ENCODE peak calls at places on chromosomes 1 and 21, in six cellular contexts. U is ascending aorta, I is Caco-2, X is esophagus squamous epithelium, K is ovary, L is astrocyte. C is an unnamed sample.
A peak's percentile ranks its signal among the peaks of the same experiment; 100 is the strongest.

GRCh38 chr1:11648039-11648438 is 6.2 kb downstream of the FBXO2 start:
- DNase-seq in U (no peak), L (no peak), X (no peak), K (no peak), I (no peak), C (no peak)

GRCh38 chr21:28224191-28224755 is 768.4 kb downstream of the LTN1 start:
- DNase-seq in L (no peak), U (no peak), K (no peak), X (no peak), I (no peak), C (no peak)

GRCh38 chr1:154730986-154731489 is 123.1 kb upstream of the ADAR start:
- DNase-seq in I (no peak), K (no peak), X (no peak), L (peak; percentile 75), U (no peak), C (peak; percentile 83)

GRCh38 chr1:64006276-64007051 is 197.0 kb upstream of the UBE2U start:
- DNase-seq in L (peak; percentile 76), I (peak; percentile 58), X (no peak), K (no peak), U (no peak), C (no peak)

GRCh38 chr1:100943533-100943932 is 47.6 kb downstream of the SLC30A7 start:
- DNase-seq in U (no peak), K (no peak), L (no peak), X (no peak), I (no peak), C (no peak)

GRCh38 chr1:55812281-55812680 is 597.1 kb upstream of the USP24 start:
- DNase-seq in I (peak; percentile 46), U (no peak), X (no peak), K (no peak), L (peak; percentile 35), C (no peak)

GRCh38 chr1:34460193-34460592 is 283.5 kb downstream of the C1orf94 start:
- DNase-seq in K (no peak), I (peak; percentile 26), L (no peak), U (no peak), X (no peak), C (peak; percentile 12)

GRCh38 chr1:245585252-245585959 is 430.6 kb downstream of the KIF26B start:
- DNase-seq in K (no peak), I (no peak), U (no peak), X (no peak), L (peak; percentile 96), C (no peak)

GRCh38 chr21:44820851-44821250 is 3.0 kb upstream of the SUMO3 start:
- DNase-seq in X (no peak), I (no peak), K (no peak), U (no peak), L (no peak), C (no peak)

GRCh38 chr1:172917972-172918371 is 132.8 kb downstream of the TNFSF18 start:
- DNase-seq in L (peak; percentile 98), X (no peak), K (no peak), U (no peak), I (no peak), C (no peak)

GRCh38 chr1:79575424-79575823 is 568.9 kb upstream of the ADGRL4 start:
- DNase-seq in L (no peak), X (no peak), K (no peak), I (no peak), U (no peak), C (no peak)

GRCh38 chr1:10051656-10052055 is 18.9 kb downstream of the UBE4B start:
- DNase-seq in L (no peak), K (no peak), U (no peak), X (no peak), I (no peak), C (no peak)

GRCh38 chr1:167551359-167551758 is 2.2 kb downstream of the CREG1 start:
- DNase-seq in X (no peak), K (no peak), U (no peak), L (no peak), I (no peak), C (no peak)

GRCh38 chr1:69569983-69570755 is 2.4 kb downstream of the LRRC7 start:
- DNase-seq in U (no peak), X (no peak), K (no peak), L (peak; percentile 29), I (no peak), C (peak; percentile 47)

GRCh38 chr1:69568435-69569280 is 936 bp downstream of the LRRC7 start:
- DNase-seq in K (no peak), U (no peak), X (no peak), L (no peak), I (no peak), C (peak; percentile 3)

GRCh38 chr1:69572921-69573320 is 5.2 kb downstream of the LRRC7 start:
- DNase-seq in K (no peak), L (no peak), I (no peak), X (no peak), U (no peak), C (peak; percentile 9)

GRCh38 chr1:69567847-69568434 is at the start of gene LRRC7:
- DNase-seq in I (peak; percentile 42), X (no peak), K (no peak), L (no peak), U (no peak), C (peak; percentile 2)

DNA sequence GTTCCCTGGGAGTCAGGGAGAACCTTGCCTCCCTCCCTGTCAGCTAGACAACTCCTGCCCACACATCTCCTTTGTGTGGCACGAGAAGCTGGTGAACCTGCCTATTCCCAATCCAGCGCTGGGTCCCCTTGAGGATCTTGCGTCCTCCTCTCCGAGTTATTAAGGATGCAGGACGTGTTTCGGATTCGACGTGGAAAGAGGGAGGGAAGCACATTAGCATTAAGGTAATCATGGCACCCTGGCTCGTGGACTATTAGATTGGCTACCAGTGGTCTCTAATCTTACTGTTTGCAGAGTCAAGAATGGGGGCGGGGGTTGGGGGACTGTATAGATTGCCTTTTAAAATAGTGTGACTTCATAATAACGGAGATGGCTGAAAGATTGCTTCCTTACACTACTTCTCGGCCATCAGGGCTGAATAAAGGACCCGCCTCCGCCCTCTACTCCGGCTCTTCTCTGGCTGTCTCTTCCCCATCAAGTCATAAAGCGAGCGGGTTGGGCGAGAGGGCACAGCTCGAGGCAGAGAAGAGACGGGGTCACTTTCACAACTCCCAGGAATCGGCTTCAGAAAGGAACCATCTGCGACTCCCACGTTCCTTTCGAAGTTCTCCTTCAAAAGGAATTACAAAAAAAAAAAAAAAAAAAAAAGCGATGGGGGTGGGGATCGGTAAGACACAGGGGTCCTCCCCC is 1.7 kb downstream of the LRRC7 start:
- DNase-seq in U (no peak), K (no peak), L (no peak), I (no peak), X (no peak), C (peak; percentile 3)
- H3K27me3 ChIP-seq in U (peaks cover 14% of the 10 kb centered on the region), K (no peaks in the 10 kb centered on the region), L (peaks cover 28% of the 10 kb centered on the region), I (no peaks in the 10 kb centered on the region), X (no peaks in the 10 kb centered on the region), C (peaks cover 94% of the 10 kb centered on the region)

GRCh38 chr1:3460653-3461237 is 6.3 kb downstream of the ARHGEF16 start:
- DNase-seq in L (peak; percentile 28), I (peak; percentile 47), X (no peak), U (no peak), K (peak; percentile 33), C (peak; percentile 46)

GRCh38 chr1:3459051-3459908 is 4.8 kb downstream of the ARHGEF16 start:
- DNase-seq in K (peak; percentile 17), X (no peak), L (no peak), U (no peak), I (peak; percentile 29), C (no peak)

GRCh38 chr1:3461238-3461933 is 6.9 kb downstream of the ARHGEF16 start:
- DNase-seq in I (no peak), K (peak; percentile 24), L (no peak), X (no peak), U (no peak), C (no peak)

GRCh38 chr1:3461934-3462275 is 7.4 kb downstream of the ARHGEF16 start:
- DNase-seq in I (no peak), U (no peak), X (no peak), K (peak; percentile 19), L (no peak), C (no peak)

GRCh38 chr1:3459940-3460652 is 5.6 kb downstream of the ARHGEF16 start:
- DNase-seq in I (peak; percentile 82), U (no peak), K (peak; percentile 13), X (no peak), L (no peak), C (no peak)
- H3K27me3 ChIP-seq in I (no peaks in the 10 kb centered on the region), U (no peaks in the 10 kb centered on the region), K (no peaks in the 10 kb centered on the region), X (no peaks in the 10 kb centered on the region), L (peaks cover 5% of the 10 kb centered on the region), C (no peaks in the 10 kb centered on the region)

GRCh38 chr21:31938330-31939301 is 65.8 kb downstream of the HUNK start:
- DNase-seq in K (no peak), U (no peak), L (no peak), X (no peak), I (no peak), C (peak; percentile 21)

GRCh38 chr21:31945576-31945975 is 72.8 kb downstream of the HUNK start:
- DNase-seq in L (peak; percentile 55), K (no peak), X (no peak), U (no peak), I (no peak), C (peak; percentile 35)

GRCh38 chr21:31943586-31943985 is 70.8 kb downstream of the HUNK start:
- DNase-seq in L (no peak), I (peak; percentile 10), K (no peak), X (no peak), U (no peak), C (no peak)

GRCh38 chr21:31945116-31945515 is 72.3 kb downstream of the HUNK start:
- DNase-seq in U (no peak), I (no peak), K (no peak), X (no peak), L (no peak), C (no peak)

GRCh38 chr21:31941694-31942093 is 68.9 kb downstream of the HUNK start:
- DNase-seq in K (no peak), X (no peak), U (no peak), I (no peak), L (no peak), C (no peak)
- H3K27me3 ChIP-seq in K (no peaks in the 10 kb centered on the region), X (no peaks in the 10 kb centered on the region), U (no peaks in the 10 kb centered on the region), I (no peaks in the 10 kb centered on the region), L (no peaks in the 10 kb centered on the region), C (no peaks in the 10 kb centered on the region)

DNA sequence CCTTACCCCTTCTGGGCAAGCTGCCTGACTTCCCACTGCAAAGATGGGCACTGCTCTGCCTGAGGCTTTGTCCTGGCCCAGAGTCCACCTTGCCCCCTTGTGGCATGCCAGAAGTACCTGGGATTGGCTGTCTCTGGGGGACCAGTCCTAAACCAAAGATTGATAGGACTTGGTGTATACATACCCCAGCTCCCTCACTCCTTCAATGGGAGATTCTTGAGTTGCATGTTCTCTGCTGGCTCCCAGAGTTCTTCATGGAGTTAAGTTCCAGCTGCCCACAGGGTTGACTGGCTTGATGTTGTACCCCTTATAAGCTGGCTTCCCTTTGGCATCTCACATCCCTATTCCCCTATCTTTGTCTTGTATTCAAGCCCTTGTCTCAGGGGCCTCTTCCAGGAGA is 244.8 kb downstream of the GRIK3 start:
- DNase-seq in U (no peak), I (no peak), X (no peak), L (no peak), K (no peak), C (no peak)
- H3K27me3 ChIP-seq in U (no peaks in the 10 kb centered on the region), I (no peaks in the 10 kb centered on the region), X (no peaks in the 10 kb centered on the region), L (no peaks in the 10 kb centered on the region), K (no peaks in the 10 kb centered on the region), C (no peaks in the 10 kb centered on the region)

GRCh38 chr1:217211484-217211883 is 419.4 kb downstream of the GPATCH2 start:
- DNase-seq in I (no peak), X (no peak), U (no peak), K (no peak), L (no peak), C (no peak)

DNA sequence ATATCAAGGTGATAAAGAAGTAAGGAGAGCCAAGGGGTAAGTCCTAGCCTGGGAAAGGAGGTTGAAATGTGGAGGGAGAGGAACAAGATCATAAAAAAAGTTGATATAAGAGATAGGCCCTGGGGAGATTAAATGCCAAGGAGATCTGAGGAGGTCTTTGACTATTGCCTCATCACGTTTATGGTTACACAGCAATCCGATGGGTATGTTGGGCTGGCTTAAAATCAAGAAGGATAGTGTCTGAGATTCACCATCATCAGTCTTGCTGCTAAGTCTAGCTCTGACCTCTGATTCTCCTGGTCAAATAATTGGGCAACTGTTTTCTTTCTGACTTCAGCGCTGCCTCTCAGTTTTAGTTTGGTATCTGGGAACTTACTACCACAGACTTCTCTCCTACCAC is 416.3 kb downstream of the GPATCH2 start:
- DNase-seq in I (no peak), L (no peak), X (no peak), K (no peak), U (no peak), C (no peak)
- H3K27me3 ChIP-seq in I (no peaks in the 10 kb centered on the region), L (no peaks in the 10 kb centered on the region), X (no peaks in the 10 kb centered on the region), K (no peaks in the 10 kb centered on the region), U (no peaks in the 10 kb centered on the region), C (no peaks in the 10 kb centered on the region)

C was measured in cardiac muscle cell.